ENCODE peak calls at places on chromosomes 12 and 14, in eight cellular contexts. Q is transverse colon, E is cardiac muscle cell, J is endothelial cell, W is WTC11, N is left ventricle myocardium inferior, Y is spleen, I is AG10803. U is an unnamed sample.

GRCh38 chr14:69259531-69260245 is at the start of gene GALNT16:
- DNase-seq in E (peak), I (no peak), N (peak), Q (peak), W (peak), J (peak), Y (peak), U (peak)

GRCh38 chr14:30768791-30769190 is 105.6 kb upstream of the COCH start:
- DNase-seq in I (no peak), Y (no peak), J (no peak), W (no peak), N (no peak), Q (no peak), E (no peak), U (no peak)

GRCh38 chr12:66032739-66033138 is 97.8 kb downstream of the LLPH start:
- DNase-seq in I (no peak), E (no peak), Q (no peak), W (no peak), N (no peak), J (no peak), Y (no peak), U (no peak)

GRCh38 chr14:100673085-100673806 is 53.4 kb upstream of the DLK1 start:
- DNase-seq in E (peak), W (peak), I (no peak), J (peak), Q (peak), Y (no peak), N (no peak), U (no peak)

GRCh38 chr12:12474471-12474928 is 88.2 kb downstream of the DUSP16 start:
- DNase-seq in W (no peak), Q (no peak), Y (no peak), N (no peak), I (no peak), J (no peak), E (no peak), U (no peak)

GRCh38 chr14:45070215-45070614 is 13.7 kb upstream of the PRPF39 start:
- DNase-seq in J (no peak), E (no peak), I (no peak), W (no peak), Y (no peak), N (no peak), Q (no peak), U (no peak)

GRCh38 chr12:122862872-122863701 is 27.8 kb downstream of the HIP1R start:
- DNase-seq in Y (peak), W (peak), Q (peak), J (no peak), E (no peak), N (no peak), I (no peak), U (no peak)

GRCh38 chr14:100657780-100658513 is 68.7 kb upstream of the DLK1 start:
- DNase-seq in Y (no peak), I (no peak), Q (no peak), E (no peak), N (no peak), W (no peak), J (no peak), U (no peak)

GRCh38 chr14:64434528-64434927 is 30.8 kb upstream of the AKAP5 start:
- DNase-seq in Q (no peak), Y (no peak), J (no peak), W (no peak), E (peak), N (no peak), I (no peak), U (no peak)

GRCh38 chr12:52083638-52083996 is 4.1 kb downstream of the SMIM41 start:
- DNase-seq in W (no peak), E (no peak), I (no peak), J (no peak), Y (no peak), Q (no peak), N (no peak), U (no peak)

GRCh38 chr12:52082668-52082987 is 3.1 kb downstream of the SMIM41 start:
- DNase-seq in J (no peak), E (no peak), Q (no peak), W (no peak), N (no peak), Y (no peak), I (no peak), U (no peak)

GRCh38 chr12:52084491-52085231 is 5.2 kb downstream of the SMIM41 start:
- DNase-seq in I (no peak), E (no peak), W (no peak), Y (peak), J (no peak), Q (no peak), N (no peak), U (no peak)

GRCh38 chr12:52082026-52082667 is 2.6 kb downstream of the SMIM41 start:
- DNase-seq in E (peak), W (no peak), N (peak), I (peak), Q (no peak), Y (no peak), J (no peak), U (no peak)

GRCh38 chr12:52082988-52083637 is 3.6 kb downstream of the SMIM41 start:
- DNase-seq in E (peak), Y (peak), N (peak), W (peak), I (peak), Q (peak), J (peak), U (peak)
- TF ChIP-seq CTCF in E (peak), Y (peak), N (peak), W (peak), I (peak), Q (peak), J (peak), U (peak)

GRCh38 chr12:3752741-3753486 is at the start of gene CRACR2A:
- DNase-seq in Y (peak), Q (peak), I (peak), W (peak), E (peak), J (peak), N (peak), U (peak)
- TF ChIP-seq CTCF in Y (peak), Q (peak), I (peak), W (peak), E (peak), J (peak), N (peak), U (peak)

GRCh38 chr12:4243098-4243795 is 30.3 kb upstream of the CCND2 start:
- DNase-seq in I (no peak), N (no peak), J (no peak), Q (no peak), E (no peak), W (no peak), Y (no peak), U (no peak)
- TF ChIP-seq CTCF in I (no peak), N (no peak), J (no peak), Q (no peak), E (no peak), W (no peak), Y (no peak), U (no peak)

GRCh38 chr12:68406134-68406576 is 74.0 kb upstream of the MDM1 start:
- DNase-seq in J (peak), W (peak), Y (peak), Q (peak), N (peak), E (no peak), I (peak), U (no peak)
- TF ChIP-seq CTCF in J (peak), W (no peak), Y (peak), Q (peak), N (peak), E (peak), I (peak), U (no peak)

DNA sequence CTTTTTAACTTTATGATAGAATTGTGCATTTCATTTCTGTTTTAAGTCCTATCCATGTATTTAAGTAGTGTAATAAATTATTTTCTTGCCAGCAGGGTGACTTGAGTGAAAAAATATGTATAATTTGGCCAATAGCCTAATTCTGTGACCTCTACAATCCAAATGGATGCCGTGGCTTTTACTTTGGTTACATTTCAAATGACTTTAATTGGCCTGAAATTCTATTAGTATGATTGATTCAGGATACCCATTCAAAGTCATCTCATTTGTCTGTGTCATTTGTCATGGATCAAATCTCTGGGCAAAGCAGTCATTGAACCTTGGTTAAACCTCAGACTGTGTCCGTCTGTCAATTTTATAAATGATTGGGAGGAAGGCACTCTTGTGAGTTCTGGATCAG is 29.6 kb downstream of the CRADD start:
- DNase-seq in Q (no peak), E (no peak), I (peak), Y (no peak), N (no peak), J (no peak), W (no peak), U (no peak)
- TF ChIP-seq CTCF in Q (no peak), E (no peak), I (no peak), Y (no peak), N (no peak), J (no peak), W (no peak), U (no peak)

GRCh38 chr12:6869049-6870021 is 2.0 kb downstream of the TPI1 start:
- DNase-seq in E (peak), J (peak), I (peak), Q (peak), Y (peak), W (peak), N (peak), U (peak)

GRCh38 chr12:6866163-6866919 is 990 bp upstream of the TPI1 start:
- DNase-seq in Y (peak), E (no peak), N (no peak), W (peak), J (no peak), Q (no peak), I (no peak), U (no peak)

GRCh38 chr12:6866920-6867406 is 368 bp upstream of the TPI1 start:
- DNase-seq in Q (no peak), N (no peak), E (no peak), Y (peak), I (no peak), W (peak), J (no peak), U (no peak)

GRCh38 chr12:6867407-6868210 is at the start of gene TPI1:
- DNase-seq in I (peak), Y (peak), W (peak), J (peak), Q (peak), N (peak), E (peak), U (peak)

GRCh38 chr12:6868211-6869048 is 1.1 kb downstream of the TPI1 start:
- DNase-seq in Y (no peak), I (no peak), J (no peak), N (no peak), Q (no peak), E (no peak), W (no peak), U (no peak)
- TF ChIP-seq CTCF in Y (no peak), I (peak), J (no peak), N (no peak), Q (no peak), E (peak), W (no peak), U (no peak)

GRCh38 chr12:132190012-132190755 is 45.9 kb downstream of the NOC4L start:
- DNase-seq in J (peak), I (no peak), E (peak), Q (peak), Y (peak), N (no peak), W (peak), U (no peak)

GRCh38 chr12:132187646-132188450 is 43.6 kb downstream of the NOC4L start:
- DNase-seq in Y (no peak), Q (no peak), W (no peak), N (no peak), E (no peak), J (no peak), I (no peak), U (no peak)

GRCh38 chr12:132186857-132187620 is 42.8 kb downstream of the NOC4L start:
- DNase-seq in Y (no peak), W (no peak), J (no peak), E (no peak), N (no peak), I (no peak), Q (no peak), U (no peak)

GRCh38 chr12:132189378-132190011 is 45.2 kb downstream of the NOC4L start:
- DNase-seq in I (peak), J (peak), Y (peak), N (peak), W (peak), E (peak), Q (peak), U (peak)

DNA sequence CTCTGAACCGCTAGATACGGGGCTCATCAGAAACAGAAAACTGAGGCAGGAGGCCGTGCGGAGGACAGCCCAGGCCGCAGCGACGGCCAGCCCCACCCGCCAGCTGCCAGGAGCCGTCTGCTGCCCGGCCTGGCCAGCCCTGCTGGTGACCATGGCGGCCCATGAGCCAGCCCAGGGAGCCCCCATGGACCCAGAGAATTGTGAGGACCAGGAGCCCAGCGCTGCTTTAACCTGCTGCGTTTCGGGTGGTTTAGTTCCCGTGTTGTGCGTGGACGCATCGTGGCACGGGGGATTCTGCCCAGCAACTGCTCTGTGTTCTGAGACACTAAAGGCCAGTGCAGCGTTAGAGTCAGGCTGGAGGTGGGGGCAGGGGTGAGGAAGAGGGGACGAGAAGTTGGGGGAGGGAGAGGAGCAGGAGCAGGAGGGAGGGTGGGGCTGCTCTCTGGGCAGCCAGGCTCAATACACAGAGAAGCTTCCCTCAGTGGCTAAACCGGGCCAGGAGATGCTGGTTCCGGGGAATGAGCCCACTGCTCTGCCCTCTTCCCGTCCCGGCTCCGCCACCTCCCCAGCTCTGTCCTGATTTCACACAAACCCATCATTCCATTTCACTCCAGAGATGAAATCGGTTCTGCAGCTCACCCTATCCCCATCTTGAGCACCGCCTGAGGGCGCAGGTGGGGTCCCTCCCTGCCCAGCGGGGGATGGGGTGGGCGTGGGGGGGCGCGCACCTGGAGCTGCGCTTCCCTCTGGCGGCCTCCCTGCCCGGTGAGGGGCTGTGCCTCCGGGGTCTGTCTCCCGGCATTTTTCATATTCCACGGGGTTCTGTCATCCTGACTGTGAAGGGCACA is 44.4 kb downstream of the NOC4L start:
- DNase-seq in N (no peak), E (no peak), I (no peak), W (no peak), Y (no peak), J (no peak), Q (no peak), U (no peak)
- TF ChIP-seq CTCF in N (no peak), E (no peak), I (no peak), W (no peak), Y (no peak), J (no peak), Q (no peak), U (peak)

GRCh38 chr12:53481957-53482586 is 17.2 kb downstream of the MAP3K12 start:
- DNase-seq in W (peak), J (no peak), Q (no peak), Y (no peak), N (no peak), I (no peak), E (peak), U (no peak)
- TF ChIP-seq CTCF in W (peak), J (peak), Q (no peak), Y (no peak), N (peak), I (peak), E (peak), U (no peak)

GRCh38 chr12:103887738-103888137 is 42.5 kb upstream of the HSP90B1 start:
- DNase-seq in W (no peak), I (no peak), Y (no peak), J (no peak), Q (no peak), E (no peak), N (no peak), U (no peak)

GRCh38 chr12:103881261-103881660 is 40.2 kb upstream of the NT5DC3 start:
- DNase-seq in N (no peak), E (no peak), Y (no peak), I (no peak), Q (no peak), J (no peak), W (no peak), U (no peak)

GRCh38 chr12:103882861-103883596 is 42.0 kb upstream of the NT5DC3 start:
- DNase-seq in J (no peak), W (no peak), I (no peak), Q (no peak), N (no peak), Y (no peak), E (no peak), U (no peak)

GRCh38 chr12:103886398-103886797 is 43.8 kb upstream of the HSP90B1 start:
- DNase-seq in Y (no peak), J (no peak), Q (no peak), N (no peak), E (no peak), W (no peak), I (no peak), U (no peak)

DNA sequence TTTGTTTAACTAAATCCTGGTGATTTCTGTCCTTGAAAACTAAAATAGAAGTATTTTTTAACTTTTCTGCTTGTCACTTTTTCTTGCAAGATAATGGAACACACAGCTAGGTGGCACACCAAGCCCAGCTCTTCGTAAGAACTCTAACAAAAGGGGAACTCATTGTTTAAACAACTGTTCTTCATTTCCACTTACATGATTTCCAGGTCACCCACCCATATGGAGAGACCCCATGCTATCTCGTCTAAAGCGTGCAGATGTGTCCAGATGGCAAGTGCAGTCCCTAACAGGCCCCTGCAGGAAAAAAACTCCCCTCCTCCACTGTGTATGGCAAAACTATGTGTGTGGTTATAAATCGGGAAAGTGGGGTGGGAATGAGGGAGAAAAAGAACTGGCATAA is 43.3 kb upstream of the NT5DC3 start:
- DNase-seq in N (no peak), Y (no peak), Q (peak), W (no peak), J (no peak), E (peak), I (peak), U (peak)
- TF ChIP-seq CTCF in N (peak), Y (no peak), Q (peak), W (no peak), J (no peak), E (peak), I (peak), U (peak)

GRCh38 chr14:38788060-38788459 is 315.0 kb downstream of the SEC23A start:
- DNase-seq in W (no peak), I (no peak), Y (no peak), N (no peak), Q (no peak), J (no peak), E (no peak), U (no peak)

GRCh38 chr14:38794674-38795073 is 308.4 kb downstream of the SEC23A start:
- DNase-seq in E (no peak), J (no peak), Q (no peak), I (no peak), N (no peak), Y (no peak), W (no peak), U (no peak)

GRCh38 chr14:38786921-38787320 is 316.1 kb downstream of the SEC23A start:
- DNase-seq in N (no peak), Y (no peak), W (no peak), E (no peak), Q (no peak), J (no peak), I (peak), U (no peak)

GRCh38 chr14:38790916-38791315 is 312.1 kb downstream of the SEC23A start:
- DNase-seq in Y (no peak), Q (no peak), W (no peak), E (no peak), I (peak), N (no peak), J (no peak), U (no peak)

GRCh38 chr14:38791862-38792261 is 311.2 kb downstream of the SEC23A start:
- DNase-seq in J (no peak), N (no peak), Y (no peak), Q (no peak), W (no peak), E (no peak), I (no peak), U (no peak)
- TF ChIP-seq CTCF in J (no peak), N (no peak), Y (no peak), Q (no peak), W (no peak), E (no peak), I (no peak), U (no peak)

U was measured in GM10248.